ENCODE peak calls at places on chromosomes 6 and 20, in seven cellular contexts. One of them, this sample, is unnamed. For H3K4me1, the result is how much of the 10 kb centered on the place peaks cover.

GRCh38 chr6:44657201-44657824 is 269.8 kb downstream of the CDC5L start:
- DNase-seq in RWPE2: no peak
- DNase-seq in OCI-LY7: no peak
- DNase-seq in naive thymus-derived CD4-positive, alpha-beta T cell: no peak
- DNase-seq in right cardiac atrium: no peak
- DNase-seq in lung: no peak
- DNase-seq in PC-9: no peak
- DNase-seq in this sample: peak

GRCh38 chr6:117908246-117909107 is 1.4 kb downstream of the SLC35F1 start:
- DNase-seq in OCI-LY7: no peak
- DNase-seq in PC-9: no peak
- DNase-seq in naive thymus-derived CD4-positive, alpha-beta T cell: no peak
- DNase-seq in right cardiac atrium: no peak
- DNase-seq in RWPE2: no peak
- DNase-seq in lung: no peak
- DNase-seq in this sample: no peak

GRCh38 chr6:38990475-38990874 is 58.1 kb upstream of the GLP1R start:
- DNase-seq in OCI-LY7: no peak
- DNase-seq in right cardiac atrium: no peak
- DNase-seq in lung: no peak
- DNase-seq in PC-9: no peak
- DNase-seq in naive thymus-derived CD4-positive, alpha-beta T cell: no peak
- DNase-seq in RWPE2: no peak
- DNase-seq in this sample: no peak

GRCh38 chr20:10131612-10132345 is 86.9 kb upstream of the SNAP25 start:
- DNase-seq in RWPE2: no peak
- DNase-seq in lung: no peak
- DNase-seq in OCI-LY7: no peak
- DNase-seq in right cardiac atrium: peak
- DNase-seq in naive thymus-derived CD4-positive, alpha-beta T cell: no peak
- DNase-seq in PC-9: peak
- DNase-seq in this sample: no peak

GRCh38 chr6:28789553-28790083 is 134.2 kb downstream of the TRIM27 start:
- DNase-seq in PC-9: peak
- DNase-seq in naive thymus-derived CD4-positive, alpha-beta T cell: no peak
- DNase-seq in OCI-LY7: peak
- DNase-seq in lung: no peak
- DNase-seq in RWPE2: no peak
- DNase-seq in right cardiac atrium: no peak
- DNase-seq in this sample: peak

GRCh38 chr20:40309731-40310130 is 379.3 kb downstream of the MAFB start:
- DNase-seq in PC-9: no peak
- DNase-seq in RWPE2: no peak
- DNase-seq in lung: no peak
- DNase-seq in OCI-LY7: no peak
- DNase-seq in right cardiac atrium: no peak
- DNase-seq in naive thymus-derived CD4-positive, alpha-beta T cell: no peak
- DNase-seq in this sample: no peak

GRCh38 chr6:149978610-149979009 is 14.9 kb downstream of the ULBP1 start:
- DNase-seq in right cardiac atrium: no peak
- DNase-seq in lung: no peak
- DNase-seq in RWPE2: no peak
- DNase-seq in naive thymus-derived CD4-positive, alpha-beta T cell: no peak
- DNase-seq in PC-9: no peak
- DNase-seq in OCI-LY7: no peak
- DNase-seq in this sample: no peak

GRCh38 chr6:134911532-134911931 is 38.4 kb downstream of the ALDH8A1 start:
- DNase-seq in RWPE2: peak
- DNase-seq in OCI-LY7: no peak
- DNase-seq in naive thymus-derived CD4-positive, alpha-beta T cell: no peak
- DNase-seq in PC-9: peak
- DNase-seq in lung: no peak
- DNase-seq in right cardiac atrium: no peak
- DNase-seq in this sample: no peak

GRCh38 chr6:110013396-110013795 is 35.3 kb downstream of the GPR6 start:
- DNase-seq in OCI-LY7: no peak
- DNase-seq in RWPE2: no peak
- DNase-seq in naive thymus-derived CD4-positive, alpha-beta T cell: no peak
- DNase-seq in PC-9: no peak
- DNase-seq in right cardiac atrium: no peak
- DNase-seq in lung: no peak
- DNase-seq in this sample: no peak

GRCh38 chr6:13267142-13267621 is 61.2 kb downstream of the TBC1D7 start:
- DNase-seq in lung: no peak
- DNase-seq in PC-9: peak
- DNase-seq in naive thymus-derived CD4-positive, alpha-beta T cell: no peak
- DNase-seq in RWPE2: no peak
- DNase-seq in OCI-LY7: no peak
- DNase-seq in right cardiac atrium: no peak
- DNase-seq in this sample: no peak

GRCh38 chr6:15400572-15401004 is 154.7 kb downstream of the JARID2 start:
- DNase-seq in OCI-LY7: no peak
- DNase-seq in RWPE2: no peak
- DNase-seq in naive thymus-derived CD4-positive, alpha-beta T cell: peak
- DNase-seq in right cardiac atrium: peak
- DNase-seq in lung: peak
- DNase-seq in PC-9: no peak
- DNase-seq in this sample: peak

GRCh38 chr6:26033942-26034354 is 53.3 kb upstream of the HFE start:
- DNase-seq in naive thymus-derived CD4-positive, alpha-beta T cell: no peak
- DNase-seq in right cardiac atrium: no peak
- DNase-seq in RWPE2: no peak
- DNase-seq in OCI-LY7: peak
- DNase-seq in lung: no peak
- DNase-seq in PC-9: no peak
- DNase-seq in this sample: no peak

GRCh38 chr20:38939686-38940085 is 13.5 kb downstream of the FAM83D start:
- DNase-seq in PC-9: no peak
- DNase-seq in OCI-LY7: no peak
- DNase-seq in lung: no peak
- DNase-seq in naive thymus-derived CD4-positive, alpha-beta T cell: no peak
- DNase-seq in RWPE2: no peak
- DNase-seq in right cardiac atrium: no peak
- DNase-seq in this sample: no peak

GRCh38 chr20:13274311-13274965 is 53.4 kb downstream of the ISM1 start:
- DNase-seq in PC-9: no peak
- DNase-seq in right cardiac atrium: no peak
- DNase-seq in RWPE2: no peak
- DNase-seq in naive thymus-derived CD4-positive, alpha-beta T cell: no peak
- DNase-seq in lung: no peak
- DNase-seq in OCI-LY7: no peak
- DNase-seq in this sample: peak

GRCh38 chr20:14009206-14009605 is 13.9 kb downstream of the MACROD2 start:
- DNase-seq in OCI-LY7: no peak
- DNase-seq in naive thymus-derived CD4-positive, alpha-beta T cell: no peak
- DNase-seq in lung: no peak
- DNase-seq in right cardiac atrium: no peak
- DNase-seq in RWPE2: no peak
- DNase-seq in PC-9: no peak
- DNase-seq in this sample: no peak

GRCh38 chr6:106253194-106253593 is 72.4 kb downstream of the ATG5 start:
- DNase-seq in right cardiac atrium: no peak
- DNase-seq in PC-9: no peak
- DNase-seq in lung: no peak
- DNase-seq in naive thymus-derived CD4-positive, alpha-beta T cell: no peak
- DNase-seq in RWPE2: peak
- DNase-seq in OCI-LY7: no peak
- DNase-seq in this sample: no peak

GRCh38 chr6:20178327-20178726 is 33.9 kb downstream of the MBOAT1 start:
- DNase-seq in naive thymus-derived CD4-positive, alpha-beta T cell: no peak
- DNase-seq in RWPE2: no peak
- DNase-seq in PC-9: no peak
- DNase-seq in right cardiac atrium: no peak
- DNase-seq in lung: no peak
- DNase-seq in OCI-LY7: no peak
- DNase-seq in this sample: no peak

DNA sequence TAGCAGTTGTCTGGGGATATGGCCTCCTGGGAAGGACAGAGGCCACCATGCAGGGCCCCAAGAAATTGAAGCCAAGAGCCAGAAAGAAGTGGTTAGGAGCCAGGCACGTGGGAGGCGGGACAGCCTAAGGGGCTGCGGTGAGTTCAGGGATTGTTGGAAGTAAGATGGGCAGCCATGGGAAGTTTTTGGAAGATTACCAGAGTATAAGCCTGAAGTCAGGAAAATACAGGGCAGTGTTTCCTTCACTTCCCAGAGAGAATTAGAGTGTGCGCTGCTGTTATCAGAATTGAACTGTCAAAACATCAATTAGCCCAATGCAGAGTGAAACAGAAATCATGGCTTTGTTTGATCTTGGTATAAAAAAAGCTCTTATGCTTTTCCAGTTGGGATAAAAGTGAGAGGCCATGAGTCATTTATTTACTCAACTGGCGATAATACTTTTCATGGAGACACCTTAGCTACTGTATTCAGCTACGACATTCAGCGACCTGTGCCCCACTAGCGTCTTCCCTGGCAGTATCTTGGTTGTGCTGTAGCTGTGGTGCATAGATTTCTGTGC is 66.9 kb downstream of the PHACTR2 start:
- DNase-seq in naive thymus-derived CD4-positive, alpha-beta T cell: no peak
- DNase-seq in RWPE2: no peak
- DNase-seq in lung: no peak
- DNase-seq in PC-9: peak
- DNase-seq in OCI-LY7: no peak
- DNase-seq in right cardiac atrium: no peak
- DNase-seq in this sample: peak
- H3K4me3 ChIP-seq in naive thymus-derived CD4-positive, alpha-beta T cell: no peak
- H3K4me3 ChIP-seq in RWPE2: no peak
- H3K4me3 ChIP-seq in lung: no peak
- H3K4me3 ChIP-seq in PC-9: peak
- H3K4me3 ChIP-seq in OCI-LY7: no peak
- H3K4me3 ChIP-seq in right cardiac atrium: no peak
- H3K4me3 ChIP-seq in this sample: peak

DNA sequence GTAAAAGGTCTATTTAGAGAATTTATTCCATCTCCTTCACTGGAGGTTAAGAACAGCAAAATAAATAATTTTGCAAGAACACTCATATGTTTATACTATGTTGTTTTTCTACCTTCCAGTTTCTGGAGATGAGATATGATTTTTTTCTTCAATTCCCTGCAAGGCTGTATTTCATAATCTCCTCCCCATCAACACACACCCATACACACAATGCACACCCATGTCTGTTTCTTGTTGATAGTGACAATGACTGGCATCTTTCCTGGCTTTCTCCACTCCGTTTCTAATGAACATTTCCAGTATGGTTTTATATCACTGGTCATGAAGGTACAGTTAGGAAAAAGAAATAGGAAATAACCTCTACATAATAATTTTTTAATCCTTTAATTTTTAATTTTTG is 202.1 kb downstream of the ARHGAP18 start:
- DNase-seq in OCI-LY7: no peak
- DNase-seq in right cardiac atrium: no peak
- DNase-seq in RWPE2: no peak
- DNase-seq in lung: no peak
- DNase-seq in PC-9: no peak
- DNase-seq in naive thymus-derived CD4-positive, alpha-beta T cell: no peak
- DNase-seq in this sample: no peak
- H3K27ac ChIP-seq in OCI-LY7: no peak
- H3K27ac ChIP-seq in right cardiac atrium: no peak
- H3K27ac ChIP-seq in RWPE2: peak
- H3K27ac ChIP-seq in lung: no peak
- H3K27ac ChIP-seq in PC-9: no peak
- H3K27ac ChIP-seq in naive thymus-derived CD4-positive, alpha-beta T cell: no peak
- H3K27ac ChIP-seq in this sample: no peak

DNA sequence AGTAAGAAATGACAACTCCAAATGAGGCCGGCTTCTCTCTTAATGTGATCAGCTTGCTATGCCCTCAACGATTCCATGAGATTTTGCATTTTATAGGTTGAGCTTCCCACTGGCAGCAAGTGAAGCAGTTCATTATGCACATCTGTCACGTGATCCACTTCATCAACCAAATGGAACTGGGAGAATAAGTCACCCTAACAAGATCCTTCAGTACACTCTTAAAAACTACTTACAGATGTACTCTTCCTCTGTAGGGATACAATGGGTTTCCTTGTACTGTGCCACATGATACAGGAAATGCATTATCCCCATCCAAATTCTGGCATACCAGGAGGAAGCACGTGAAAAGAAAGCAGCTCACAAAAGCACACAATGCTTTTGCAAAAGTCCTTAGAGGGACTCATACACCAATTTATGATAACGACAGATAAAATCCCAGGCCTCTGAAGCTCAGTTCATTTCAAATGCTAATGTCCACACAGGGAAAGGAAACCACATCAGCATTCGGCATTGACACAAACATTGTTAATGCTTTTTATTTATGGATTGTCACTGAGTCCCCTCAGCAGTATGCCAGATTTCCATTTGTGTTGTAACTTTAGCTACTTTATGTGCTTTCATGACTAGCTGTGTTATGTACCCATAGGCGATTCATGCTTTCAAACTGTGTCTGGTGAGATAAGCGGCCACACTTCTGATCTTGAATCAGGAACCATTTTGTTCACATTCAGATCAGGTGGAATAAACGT is 58.1 kb upstream of the REV3L start:
- DNase-seq in RWPE2: no peak
- DNase-seq in PC-9: no peak
- DNase-seq in naive thymus-derived CD4-positive, alpha-beta T cell: no peak
- DNase-seq in OCI-LY7: no peak
- DNase-seq in right cardiac atrium: no peak
- DNase-seq in lung: no peak
- DNase-seq in this sample: peak
- H3K4me1 ChIP-seq in RWPE2: under half
- H3K4me1 ChIP-seq in PC-9: under half
- H3K4me1 ChIP-seq in naive thymus-derived CD4-positive, alpha-beta T cell: under half
- H3K4me1 ChIP-seq in OCI-LY7: under half
- H3K4me1 ChIP-seq in right cardiac atrium: under half
- H3K4me1 ChIP-seq in lung: under half
- H3K4me1 ChIP-seq in this sample: under half

GRCh38 chr20:62063601-62063980 is 2.1 kb downstream of the TAF4 start:
- DNase-seq in PC-9: no peak
- DNase-seq in naive thymus-derived CD4-positive, alpha-beta T cell: no peak
- DNase-seq in RWPE2: peak
- DNase-seq in lung: no peak
- DNase-seq in right cardiac atrium: no peak
- DNase-seq in OCI-LY7: no peak
- DNase-seq in this sample: no peak
- H3K4me3 ChIP-seq in PC-9: peak
- H3K4me3 ChIP-seq in naive thymus-derived CD4-positive, alpha-beta T cell: no peak
- H3K4me3 ChIP-seq in RWPE2: peak
- H3K4me3 ChIP-seq in lung: no peak
- H3K4me3 ChIP-seq in right cardiac atrium: no peak
- H3K4me3 ChIP-seq in OCI-LY7: no peak
- H3K4me3 ChIP-seq in this sample: no peak

GRCh38 chr20:4151991-4152695 is 136.8 kb upstream of the RNF24 start:
- DNase-seq in naive thymus-derived CD4-positive, alpha-beta T cell: no peak
- DNase-seq in PC-9: no peak
- DNase-seq in lung: no peak
- DNase-seq in RWPE2: peak
- DNase-seq in right cardiac atrium: no peak
- DNase-seq in OCI-LY7: no peak
- DNase-seq in this sample: no peak
- H3K27ac ChIP-seq in naive thymus-derived CD4-positive, alpha-beta T cell: no peak
- H3K27ac ChIP-seq in PC-9: no peak
- H3K27ac ChIP-seq in lung: no peak
- H3K27ac ChIP-seq in RWPE2: peak
- H3K27ac ChIP-seq in right cardiac atrium: no peak
- H3K27ac ChIP-seq in OCI-LY7: no peak
- H3K27ac ChIP-seq in this sample: no peak